ENCODE peak calls at places on chromosomes 6 and 20, in eight cellular contexts. One of them, this sample, is unnamed.
A peak's percentile ranks its signal among the peaks of the same experiment; 100 is the strongest.

GRCh38 chr6:96878101-96878500 is 19.6 kb downstream of the NDUFAF4 start:
- DNase-seq in spleen: no peak
- DNase-seq in tibial nerve: no peak
- DNase-seq in type B pancreatic cell: no peak
- DNase-seq in Calu3: no peak
- DNase-seq in PC-9: no peak
- DNase-seq in GM12865: no peak
- DNase-seq in choroid plexus epithelial cell: no peak
- DNase-seq in this sample: no peak

GRCh38 chr6:17589402-17590116 is 10.5 kb upstream of the FAM8A1 start:
- DNase-seq in tibial nerve: no peak
- DNase-seq in GM12865: peak; percentile 24
- DNase-seq in choroid plexus epithelial cell: peak; percentile 88
- DNase-seq in PC-9: peak; percentile 94
- DNase-seq in type B pancreatic cell: no peak
- DNase-seq in Calu3: peak; percentile 59
- DNase-seq in spleen: no peak
- DNase-seq in this sample: no peak

GRCh38 chr6:125749864-125750691 is 646 bp downstream of the HEY2 start:
- DNase-seq in tibial nerve: no peak
- DNase-seq in spleen: no peak
- DNase-seq in PC-9: no peak
- DNase-seq in type B pancreatic cell: no peak
- DNase-seq in GM12865: peak; percentile 23
- DNase-seq in choroid plexus epithelial cell: no peak
- DNase-seq in Calu3: no peak
- DNase-seq in this sample: peak; percentile 25

GRCh38 chr6:156583083-156583482 is 194.1 kb upstream of the ARID1B start:
- DNase-seq in choroid plexus epithelial cell: no peak
- DNase-seq in PC-9: no peak
- DNase-seq in type B pancreatic cell: no peak
- DNase-seq in Calu3: no peak
- DNase-seq in spleen: no peak
- DNase-seq in tibial nerve: no peak
- DNase-seq in GM12865: no peak
- DNase-seq in this sample: no peak

GRCh38 chr6:89489078-89489477 is 56.1 kb downstream of the ANKRD6 start:
- DNase-seq in tibial nerve: no peak
- DNase-seq in GM12865: no peak
- DNase-seq in type B pancreatic cell: no peak
- DNase-seq in spleen: no peak
- DNase-seq in choroid plexus epithelial cell: no peak
- DNase-seq in Calu3: no peak
- DNase-seq in PC-9: no peak
- DNase-seq in this sample: no peak

GRCh38 chr6:151179321-151179720 is 60.4 kb upstream of the AKAP12 start:
- DNase-seq in GM12865: no peak
- DNase-seq in choroid plexus epithelial cell: peak; percentile 47
- DNase-seq in spleen: no peak
- DNase-seq in tibial nerve: peak; percentile 14
- DNase-seq in type B pancreatic cell: no peak
- DNase-seq in PC-9: no peak
- DNase-seq in Calu3: no peak
- DNase-seq in this sample: no peak

GRCh38 chr6:27809939-27810767 is 102.0 kb downstream of the OR2B2 start:
- DNase-seq in PC-9: peak; percentile 94
- DNase-seq in choroid plexus epithelial cell: peak; percentile 99
- DNase-seq in tibial nerve: peak; percentile 73
- DNase-seq in Calu3: peak; percentile 87
- DNase-seq in GM12865: peak; percentile 99
- DNase-seq in spleen: peak; percentile 93
- DNase-seq in type B pancreatic cell: no peak
- DNase-seq in this sample: peak; percentile 67

GRCh38 chr6:157460182-157460999 is 79.4 kb downstream of the ZDHHC14 start:
- DNase-seq in GM12865: no peak
- DNase-seq in choroid plexus epithelial cell: no peak
- DNase-seq in Calu3: no peak
- DNase-seq in spleen: no peak
- DNase-seq in tibial nerve: no peak
- DNase-seq in PC-9: no peak
- DNase-seq in type B pancreatic cell: no peak
- DNase-seq in this sample: no peak

GRCh38 chr6:57342148-57342669 is 24.8 kb downstream of the PRIM2 start:
- DNase-seq in tibial nerve: no peak
- DNase-seq in spleen: no peak
- DNase-seq in PC-9: no peak
- DNase-seq in GM12865: no peak
- DNase-seq in choroid plexus epithelial cell: no peak
- DNase-seq in type B pancreatic cell: no peak
- DNase-seq in Calu3: no peak
- DNase-seq in this sample: no peak

GRCh38 chr6:55578537-55579363 is at the start of gene HMGCLL1:
- DNase-seq in Calu3: peak; percentile 61
- DNase-seq in spleen: no peak
- DNase-seq in type B pancreatic cell: peak; percentile 70
- DNase-seq in PC-9: no peak
- DNase-seq in GM12865: no peak
- DNase-seq in choroid plexus epithelial cell: peak; percentile 11
- DNase-seq in tibial nerve: no peak
- DNase-seq in this sample: peak; percentile 40

GRCh38 chr6:106469882-106470281 is 109.4 kb downstream of the CRYBG1 start:
- DNase-seq in type B pancreatic cell: no peak
- DNase-seq in Calu3: no peak
- DNase-seq in tibial nerve: no peak
- DNase-seq in PC-9: no peak
- DNase-seq in spleen: no peak
- DNase-seq in GM12865: no peak
- DNase-seq in choroid plexus epithelial cell: no peak
- DNase-seq in this sample: no peak

GRCh38 chr20:33709398-33709797 is 10.7 kb downstream of the PXMP4 start:
- DNase-seq in spleen: no peak
- DNase-seq in GM12865: no peak
- DNase-seq in tibial nerve: no peak
- DNase-seq in choroid plexus epithelial cell: no peak
- DNase-seq in type B pancreatic cell: no peak
- DNase-seq in Calu3: no peak
- DNase-seq in PC-9: no peak
- DNase-seq in this sample: no peak

GRCh38 chr6:43478008-43478372 is 620 bp downstream of the TJAP1 start:
- DNase-seq in tibial nerve: no peak
- DNase-seq in choroid plexus epithelial cell: no peak
- DNase-seq in Calu3: no peak
- DNase-seq in spleen: no peak
- DNase-seq in PC-9: no peak
- DNase-seq in type B pancreatic cell: no peak
- DNase-seq in GM12865: no peak
- DNase-seq in this sample: no peak

GRCh38 chr6:36776167-36776566 is 63.1 kb downstream of the CPNE5 start:
- DNase-seq in Calu3: no peak
- DNase-seq in GM12865: no peak
- DNase-seq in PC-9: no peak
- DNase-seq in spleen: no peak
- DNase-seq in type B pancreatic cell: no peak
- DNase-seq in choroid plexus epithelial cell: no peak
- DNase-seq in tibial nerve: no peak
- DNase-seq in this sample: no peak

GRCh38 chr20:44204156-44204831 is 6.3 kb downstream of the OSER1 start:
- DNase-seq in choroid plexus epithelial cell: peak; percentile 94
- DNase-seq in PC-9: peak; percentile 100
- DNase-seq in spleen: no peak
- DNase-seq in tibial nerve: no peak
- DNase-seq in GM12865: no peak
- DNase-seq in type B pancreatic cell: no peak
- DNase-seq in Calu3: peak; percentile 57
- DNase-seq in this sample: no peak

GRCh38 chr20:10680571-10680970 is 6.8 kb upstream of the JAG1 start:
- DNase-seq in PC-9: no peak
- DNase-seq in spleen: no peak
- DNase-seq in GM12865: no peak
- DNase-seq in choroid plexus epithelial cell: no peak
- DNase-seq in type B pancreatic cell: no peak
- DNase-seq in Calu3: no peak
- DNase-seq in tibial nerve: no peak
- DNase-seq in this sample: no peak

GRCh38 chr20:7220755-7221154 is 453.3 kb downstream of the BMP2 start:
- DNase-seq in PC-9: no peak
- DNase-seq in Calu3: no peak
- DNase-seq in GM12865: no peak
- DNase-seq in spleen: no peak
- DNase-seq in tibial nerve: no peak
- DNase-seq in choroid plexus epithelial cell: no peak
- DNase-seq in type B pancreatic cell: no peak
- DNase-seq in this sample: no peak
- TF ChIP-seq CTCF in PC-9: no peak
- TF ChIP-seq CTCF in Calu3: no peak
- TF ChIP-seq CTCF in GM12865: no peak
- TF ChIP-seq CTCF in spleen: no peak
- TF ChIP-seq CTCF in tibial nerve: no peak
- TF ChIP-seq CTCF in choroid plexus epithelial cell: no peak
- TF ChIP-seq CTCF in type B pancreatic cell: no peak
- TF ChIP-seq CTCF in this sample: no peak

DNA sequence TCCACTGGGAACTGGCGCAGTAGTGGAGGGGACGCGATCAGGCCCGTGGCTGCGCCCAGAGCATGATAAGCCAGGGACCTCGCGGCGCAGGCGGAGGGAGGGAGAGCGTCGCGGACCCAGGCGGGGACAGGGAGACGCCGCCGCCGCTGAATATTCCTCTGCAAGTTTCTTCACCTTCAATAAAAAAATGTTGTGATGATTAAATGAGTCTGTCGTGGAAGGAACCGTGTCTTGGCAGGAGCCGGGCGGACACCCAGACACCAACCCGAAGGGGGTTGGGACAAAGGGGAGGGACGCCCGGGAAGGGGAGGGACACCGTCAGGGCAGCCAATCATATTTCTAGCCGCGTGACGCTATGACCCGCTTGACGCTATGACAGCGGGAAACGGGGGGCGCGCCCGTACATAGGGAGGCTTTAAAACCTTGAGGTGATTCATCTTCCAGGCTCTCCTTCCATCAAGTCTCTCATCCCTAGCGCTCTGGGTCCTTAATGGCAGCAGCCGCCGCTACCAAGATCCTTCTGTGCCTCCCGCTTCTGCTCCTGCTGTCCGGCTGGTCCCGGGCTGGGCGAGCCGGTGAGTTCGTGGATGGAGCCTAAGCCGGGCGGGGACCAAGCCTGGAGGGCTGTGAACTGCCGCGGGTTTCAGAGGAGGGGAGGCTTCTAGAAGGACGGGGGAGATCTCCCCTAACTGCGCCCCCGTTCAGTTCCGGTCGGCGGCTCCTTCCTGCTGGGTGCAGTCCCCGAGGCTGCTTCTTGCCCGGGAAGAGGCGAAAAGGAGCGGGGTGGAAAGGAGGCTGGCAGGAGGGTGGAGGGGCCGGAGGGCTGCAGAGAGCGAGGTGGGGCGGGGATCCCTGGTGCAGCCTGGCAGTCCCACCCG is at the start of gene ULBP2:
- DNase-seq in Calu3: peak; percentile 75
- DNase-seq in spleen: peak; percentile 91
- DNase-seq in type B pancreatic cell: no peak
- DNase-seq in choroid plexus epithelial cell: peak; percentile 93
- DNase-seq in tibial nerve: peak; percentile 58
- DNase-seq in GM12865: peak; percentile 61
- DNase-seq in PC-9: peak; percentile 75
- DNase-seq in this sample: peak; percentile 59
- TF ChIP-seq CTCF in Calu3: no peak
- TF ChIP-seq CTCF in spleen: no peak
- TF ChIP-seq CTCF in type B pancreatic cell: no peak
- TF ChIP-seq CTCF in choroid plexus epithelial cell: no peak
- TF ChIP-seq CTCF in tibial nerve: no peak
- TF ChIP-seq CTCF in GM12865: no peak
- TF ChIP-seq CTCF in PC-9: no peak
- TF ChIP-seq CTCF in this sample: no peak

GRCh38 chr20:56504373-56505005 is 20.1 kb upstream of the FAM209A start:
- DNase-seq in choroid plexus epithelial cell: peak; percentile 18
- DNase-seq in tibial nerve: no peak
- DNase-seq in type B pancreatic cell: no peak
- DNase-seq in Calu3: no peak
- DNase-seq in spleen: no peak
- DNase-seq in PC-9: no peak
- DNase-seq in GM12865: no peak
- DNase-seq in this sample: peak; percentile 6
- TF ChIP-seq CTCF in choroid plexus epithelial cell: peak; percentile 72
- TF ChIP-seq CTCF in tibial nerve: no peak
- TF ChIP-seq CTCF in type B pancreatic cell: peak; percentile 72
- TF ChIP-seq CTCF in Calu3: peak; percentile 31
- TF ChIP-seq CTCF in spleen: peak; percentile 47
- TF ChIP-seq CTCF in PC-9: peak; percentile 63
- TF ChIP-seq CTCF in GM12865: peak; percentile 48
- TF ChIP-seq CTCF in this sample: peak; percentile 60

GRCh38 chr6:31267504-31268371 is 4.2 kb downstream of the HLA-C start:
- DNase-seq in Calu3: no peak
- DNase-seq in tibial nerve: no peak
- DNase-seq in spleen: no peak
- DNase-seq in PC-9: no peak
- DNase-seq in type B pancreatic cell: no peak
- DNase-seq in choroid plexus epithelial cell: no peak
- DNase-seq in GM12865: peak; percentile 41
- DNase-seq in this sample: no peak

GRCh38 chr6:31272431-31272830 is 539 bp upstream of the HLA-C start:
- DNase-seq in choroid plexus epithelial cell: peak; percentile 21
- DNase-seq in spleen: no peak
- DNase-seq in PC-9: no peak
- DNase-seq in Calu3: peak; percentile 22
- DNase-seq in tibial nerve: no peak
- DNase-seq in GM12865: peak; percentile 28
- DNase-seq in type B pancreatic cell: no peak
- DNase-seq in this sample: no peak

GRCh38 chr6:31272856-31273626 is 1.1 kb upstream of the HLA-C start:
- DNase-seq in tibial nerve: no peak
- DNase-seq in type B pancreatic cell: no peak
- DNase-seq in Calu3: no peak
- DNase-seq in GM12865: peak; percentile 62
- DNase-seq in PC-9: no peak
- DNase-seq in spleen: no peak
- DNase-seq in choroid plexus epithelial cell: no peak
- DNase-seq in this sample: no peak

GRCh38 chr6:31270788-31271640 is 878 bp downstream of the HLA-C start:
- DNase-seq in tibial nerve: peak; percentile 13
- DNase-seq in spleen: peak; percentile 95
- DNase-seq in type B pancreatic cell: no peak
- DNase-seq in choroid plexus epithelial cell: peak; percentile 48
- DNase-seq in PC-9: no peak
- DNase-seq in Calu3: peak; percentile 73
- DNase-seq in GM12865: peak; percentile 74
- DNase-seq in this sample: peak; percentile 11

DNA sequence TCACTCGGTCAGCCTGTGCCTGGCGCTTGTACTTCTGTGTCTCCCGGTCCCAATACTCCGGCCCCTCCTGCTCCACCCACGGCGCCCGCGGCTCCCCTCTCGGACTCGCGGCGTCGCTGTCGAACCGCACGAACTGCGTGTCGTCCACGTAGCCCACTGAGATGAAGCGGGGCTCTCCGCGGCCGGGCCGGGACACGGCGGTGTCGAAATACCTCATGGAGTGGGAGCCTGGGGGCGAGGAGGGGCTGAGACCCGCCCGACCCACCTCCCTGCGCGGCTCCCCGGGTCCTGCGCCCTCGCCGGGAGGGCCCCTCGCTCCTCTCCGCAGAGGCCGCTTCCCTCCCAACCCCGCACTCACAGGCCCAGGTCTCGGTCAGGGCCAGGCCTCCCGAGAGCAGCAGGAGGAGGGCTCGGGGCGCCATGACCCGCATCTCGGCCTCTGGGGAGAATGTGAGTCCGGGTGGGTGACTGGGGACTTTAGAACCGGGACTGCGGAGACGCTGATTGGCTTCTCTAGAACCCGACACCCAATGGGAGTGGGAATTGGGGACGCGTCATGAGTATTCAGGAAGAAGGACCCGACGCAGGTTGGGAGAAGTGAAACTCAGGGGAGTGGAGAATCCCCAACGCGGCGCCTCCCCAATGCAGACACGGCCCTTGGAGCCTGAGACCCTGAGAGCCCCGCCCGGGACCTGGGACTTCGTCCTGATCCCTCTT is at the start of gene HLA-C:
- DNase-seq in choroid plexus epithelial cell: peak; percentile 97
- DNase-seq in tibial nerve: peak; percentile 93
- DNase-seq in PC-9: peak; percentile 88
- DNase-seq in type B pancreatic cell: peak; percentile 80
- DNase-seq in spleen: peak; percentile 96
- DNase-seq in Calu3: peak; percentile 97
- DNase-seq in GM12865: peak; percentile 98
- DNase-seq in this sample: peak; percentile 68
- TF ChIP-seq CTCF in choroid plexus epithelial cell: peak; percentile 37
- TF ChIP-seq CTCF in tibial nerve: no peak
- TF ChIP-seq CTCF in PC-9: no peak
- TF ChIP-seq CTCF in type B pancreatic cell: no peak
- TF ChIP-seq CTCF in spleen: no peak
- TF ChIP-seq CTCF in Calu3: no peak
- TF ChIP-seq CTCF in GM12865: no peak
- TF ChIP-seq CTCF in this sample: no peak